ENCODE peak calls at places on chromosomes 13 and 19, in nine cellular contexts. V is AG04450, N is osteoblast, K is fibroblast of lung, G is vagina, E is transverse colon, W is upper lobe of right lung, I is stomach, U is A549. T is an unnamed sample.

GRCh38 chr13:60043262-60043661 is 120.5 kb downstream of the DIAPH3 start:
- DNase-seq in U (no peak), I (no peak), G (no peak), V (no peak), K (peak), W (no peak), N (no peak), E (no peak), T (no peak)

GRCh38 chr13:43289458-43290255 is 266.3 kb downstream of the DNAJC15 start:
- DNase-seq in E (no peak), W (no peak), K (no peak), V (no peak), G (no peak), U (no peak), N (no peak), I (no peak), T (no peak)

GRCh38 chr19:36028313-36029041 is 4.2 kb downstream of the CLIP3 start:
- DNase-seq in W (no peak), N (no peak), G (no peak), U (no peak), K (no peak), I (no peak), V (no peak), E (no peak), T (no peak)

GRCh38 chr13:40682449-40683240 is 16.2 kb upstream of the FOXO1 start:
- DNase-seq in W (no peak), E (no peak), K (peak), N (no peak), V (no peak), G (no peak), I (no peak), U (no peak), T (no peak)

GRCh38 chr19:39316627-39317321 is 3.9 kb downstream of the LRFN1 start:
- DNase-seq in G (no peak), V (no peak), W (no peak), I (no peak), U (no peak), K (no peak), E (no peak), N (peak), T (peak)

GRCh38 chr19:27746691-27747380 is 1466.1 kb downstream of the UQCRFS1 start:
- DNase-seq in K (peak), V (no peak), E (peak), G (peak), W (peak), N (peak), I (peak), U (peak), T (peak)

GRCh38 chr13:77595166-77595810 is 59.8 kb downstream of the SCEL start:
- DNase-seq in V (no peak), G (no peak), W (no peak), E (no peak), N (no peak), K (no peak), I (no peak), U (no peak), T (no peak)

GRCh38 chr19:33436360-33437345 is 63.1 kb downstream of the CEBPG start:
- DNase-seq in N (peak), I (no peak), E (no peak), W (peak), K (no peak), V (no peak), U (no peak), G (no peak), T (peak)

GRCh38 chr13:42453091-42453645 is 120.8 kb upstream of the TNFSF11 start:
- DNase-seq in I (no peak), N (no peak), K (no peak), U (no peak), V (no peak), G (no peak), W (no peak), E (no peak), T (no peak)

GRCh38 chr19:2578391-2578826 is 102.5 kb downstream of the GADD45B start:
- DNase-seq in I (peak), N (no peak), W (peak), G (peak), V (no peak), K (peak), U (peak), E (peak), T (peak)

GRCh38 chr13:94395889-94396288 is 83.6 kb downstream of the DCT start:
- DNase-seq in E (no peak), W (no peak), N (no peak), U (no peak), K (no peak), V (no peak), I (no peak), G (no peak), T (no peak)

GRCh38 chr19:41936416-41936850 is 8.2 kb upstream of the ERFL start:
- DNase-seq in N (peak), E (no peak), V (no peak), I (no peak), G (no peak), U (no peak), K (no peak), W (no peak), T (no peak)

GRCh38 chr13:98142427-98143156 is at the start of gene FARP1:
- DNase-seq in V (no peak), K (peak), U (peak), N (peak), G (no peak), I (peak), W (peak), E (peak), T (peak)

GRCh38 chr13:80361883-80362327 is 21.0 kb upstream of the SPRY2 start:
- DNase-seq in I (no peak), G (no peak), U (no peak), E (no peak), N (peak), V (no peak), K (no peak), W (no peak), T (no peak)

GRCh38 chr13:40665754-40666057 is 735 bp downstream of the FOXO1 start:
- DNase-seq in U (peak), E (no peak), I (no peak), K (peak), N (no peak), W (no peak), V (no peak), G (no peak), T (no peak)

GRCh38 chr19:37362733-37363132 is 8.2 kb upstream of the ZNF527 start:
- DNase-seq in E (no peak), N (no peak), I (no peak), U (no peak), G (no peak), K (no peak), V (no peak), W (no peak), T (no peak)

GRCh38 chr13:43831088-43831487 is 44.3 kb upstream of the ENOX1 start:
- DNase-seq in K (peak), U (no peak), G (no peak), N (no peak), I (no peak), E (no peak), W (no peak), V (no peak), T (no peak)

GRCh38 chr19:13875824-13876223 is 1.1 kb upstream of the NANOS3 start:
- DNase-seq in K (no peak), V (no peak), G (no peak), N (peak), U (no peak), I (no peak), W (no peak), E (no peak), T (no peak)

GRCh38 chr13:75400775-75401174 is 81.2 kb downstream of the TBC1D4 start:
- DNase-seq in U (no peak), V (no peak), N (no peak), W (no peak), K (no peak), E (no peak), I (no peak), G (no peak), T (no peak)

GRCh38 chr13:51846756-51847155 is 1.8 kb upstream of the TMEM272 start:
- DNase-seq in E (no peak), W (no peak), I (no peak), U (no peak), K (no peak), V (no peak), G (no peak), N (no peak), T (no peak)

GRCh38 chr19:43759515-43759914 is 4.8 kb upstream of the SMG9 start:
- DNase-seq in N (peak), G (no peak), I (no peak), K (peak), V (no peak), U (peak), W (no peak), E (no peak), T (no peak)

GRCh38 chr19:48868196-48868886 is at the start of gene PLEKHA4:
- DNase-seq in V (no peak), G (no peak), K (peak), W (peak), U (no peak), E (peak), N (peak), I (peak), T (peak)

GRCh38 chr19:19068659-19069509 is 5.1 kb downstream of the SLC25A42 start:
- DNase-seq in G (no peak), V (no peak), U (no peak), I (no peak), K (no peak), N (peak), W (no peak), E (no peak), T (no peak)

GRCh38 chr19:58545286-58546068 is 1.6 kb downstream of the TRIM28 start:
- DNase-seq in E (no peak), G (peak), U (no peak), N (peak), V (no peak), W (no peak), K (no peak), I (no peak), T (peak)

GRCh38 chr19:6723738-6724137 is 3.3 kb upstream of the C3 start:
- DNase-seq in G (no peak), V (no peak), W (no peak), E (no peak), K (no peak), N (peak), U (no peak), I (no peak), T (peak)

GRCh38 chr19:47427241-47428176 is 8.2 kb upstream of the MEIS3 start:
- DNase-seq in I (peak), E (peak), G (no peak), W (peak), N (peak), V (no peak), U (peak), K (peak), T (peak)

GRCh38 chr13:94661396-94661795 is 50.9 kb downstream of the SOX21 start:
- DNase-seq in E (no peak), U (no peak), N (no peak), V (no peak), G (no peak), I (no peak), K (no peak), W (no peak), T (no peak)

GRCh38 chr19:2189880-2190279 is 26.1 kb downstream of the DOT1L start:
- DNase-seq in E (no peak), U (no peak), G (no peak), K (no peak), W (no peak), N (no peak), I (no peak), V (no peak), T (no peak)

GRCh38 chr13:25912961-25913360 is 138.9 kb downstream of the SHISA2 start:
- DNase-seq in V (no peak), U (no peak), W (no peak), K (no peak), G (no peak), N (no peak), E (no peak), I (no peak), T (no peak)

GRCh38 chr19:40641306-40641705 is 40.1 kb downstream of the LTBP4 start:
- DNase-seq in V (no peak), E (no peak), K (peak), N (no peak), G (no peak), W (no peak), I (no peak), U (no peak), T (peak)
- H3K4me3 ChIP-seq in V (no peak), E (no peak), K (no peak), N (no peak), G (no peak), W (no peak), I (no peak), U (no peak), T (no peak)

DNA sequence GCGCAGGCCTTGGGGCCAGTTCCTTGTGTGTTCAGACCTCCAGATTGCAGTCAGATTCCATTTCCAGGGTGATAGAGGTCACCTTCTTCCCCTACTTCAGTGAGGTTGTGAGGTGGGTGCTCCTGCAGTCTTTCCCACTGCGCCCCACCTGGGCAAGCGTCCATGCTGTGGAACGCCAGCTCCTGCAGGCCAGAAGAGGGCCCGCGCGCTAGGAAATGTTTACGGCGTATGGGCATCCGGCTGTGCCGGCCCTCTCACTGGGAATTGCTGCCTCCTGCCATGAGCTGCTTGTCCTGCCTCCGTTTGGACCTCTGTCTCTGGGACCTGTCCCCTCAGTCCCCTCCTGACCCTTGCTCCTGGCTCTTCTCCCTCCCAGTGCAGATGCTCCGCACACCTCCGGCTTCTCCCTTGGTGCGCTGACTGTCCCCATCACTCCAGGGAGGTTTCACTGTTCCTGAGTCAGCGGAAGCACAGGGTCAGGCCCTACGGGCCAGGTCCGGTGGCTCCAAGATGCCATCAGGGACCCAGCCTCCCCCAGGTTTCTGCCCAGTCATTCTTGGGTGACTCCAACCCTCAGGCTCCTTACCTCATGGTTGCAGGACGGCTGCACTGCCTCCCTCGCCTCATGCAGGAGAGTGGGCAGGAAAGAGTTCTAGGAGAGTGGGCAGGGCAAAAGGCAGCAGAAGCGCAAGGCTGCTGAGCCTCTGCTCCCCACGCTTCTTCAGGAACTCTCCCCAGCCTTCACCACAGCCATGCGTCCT is 56.6 kb downstream of the SMARCA4 start:
- DNase-seq in W (no peak), V (no peak), U (no peak), G (no peak), K (no peak), E (no peak), I (no peak), N (peak), T (no peak)
- TF ChIP-seq CTCF in W (no peak), V (no peak), U (no peak), G (no peak), K (no peak), E (no peak), I (no peak), N (no peak), T (no peak)

DNA sequence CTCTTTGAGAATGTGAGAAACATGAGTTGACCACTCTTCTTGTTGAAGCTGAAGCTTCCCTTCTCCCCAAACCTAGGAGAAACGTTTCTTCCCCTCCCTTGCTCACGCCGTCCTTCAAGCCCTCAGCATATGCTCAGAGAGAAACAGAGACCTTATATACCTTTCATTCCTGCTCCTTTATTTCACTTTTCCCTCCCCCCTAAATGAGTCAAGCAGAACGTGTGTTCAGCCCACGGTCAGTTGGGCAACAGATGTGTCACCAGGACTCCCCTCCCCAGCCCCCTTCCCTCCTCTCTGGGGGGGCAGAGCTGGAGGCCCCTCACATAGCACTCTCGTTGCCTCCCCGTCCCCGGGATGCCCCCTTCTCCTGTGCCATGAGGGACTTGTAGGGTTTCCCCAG is 8.6 kb downstream of the OR7C2 start:
- DNase-seq in I (no peak), E (no peak), N (no peak), V (no peak), U (no peak), G (no peak), W (no peak), K (no peak), T (no peak)
- H3K27ac ChIP-seq in I (no peak), E (no peak), N (no peak), V (no peak), U (no peak), G (no peak), W (no peak), K (no peak), T (no peak)

GRCh38 chr19:50204081-50204428 is 633 bp downstream of the MYH14 start:
- DNase-seq in E (no peak), U (no peak), N (peak), V (no peak), G (no peak), I (no peak), K (no peak), W (no peak), T (no peak)
- H3K4me3 ChIP-seq in E (peak), U (peak), N (no peak), V (no peak), G (peak), I (peak), K (no peak), W (peak), T (peak)

DNA sequence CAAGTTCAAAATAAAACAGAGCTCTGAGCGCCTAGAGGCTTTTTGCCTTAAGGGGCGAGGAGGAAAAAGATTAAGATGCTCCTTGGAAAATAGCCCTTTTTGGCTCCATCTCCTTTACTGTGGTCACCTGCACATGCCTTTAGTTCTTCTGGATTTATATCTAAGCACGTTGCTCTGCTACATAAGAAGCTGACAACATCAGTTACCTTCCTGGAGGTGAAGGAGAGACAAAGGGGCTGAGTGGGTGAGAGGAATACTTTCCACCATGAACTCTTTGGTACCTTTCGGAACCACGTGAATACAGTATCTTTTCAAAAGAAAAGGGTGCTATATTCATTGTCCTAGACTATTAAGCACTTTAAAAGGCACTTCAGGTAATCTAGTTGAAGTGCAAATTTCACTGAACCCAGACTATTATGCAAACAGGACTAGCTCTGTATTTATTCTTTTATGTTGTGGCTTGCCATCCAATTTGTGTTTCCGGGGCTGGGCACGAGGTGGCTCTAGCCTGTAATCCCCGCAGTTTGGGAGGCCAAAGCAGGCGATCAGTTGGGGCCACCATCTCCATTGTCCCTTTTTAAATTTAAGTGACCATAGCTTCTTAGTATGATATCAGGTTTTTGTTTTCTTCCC is 201.5 kb downstream of the TM9SF2 start:
- DNase-seq in U (no peak), W (no peak), E (no peak), K (no peak), N (no peak), G (no peak), V (no peak), I (no peak), T (no peak)
- TF ChIP-seq CTCF in U (no peak), W (no peak), E (no peak), K (no peak), N (no peak), G (no peak), V (no peak), I (no peak), T (no peak)

GRCh38 chr13:32153056-32153455 is 121.5 kb downstream of the FRY start:
- DNase-seq in U (no peak), V (peak), G (no peak), E (no peak), I (no peak), K (peak), N (peak), W (no peak), T (no peak)
- H3K27ac ChIP-seq in U (no peak), V (peak), G (no peak), E (no peak), I (no peak), K (no peak), N (peak), W (no peak), T (no peak)

DNA sequence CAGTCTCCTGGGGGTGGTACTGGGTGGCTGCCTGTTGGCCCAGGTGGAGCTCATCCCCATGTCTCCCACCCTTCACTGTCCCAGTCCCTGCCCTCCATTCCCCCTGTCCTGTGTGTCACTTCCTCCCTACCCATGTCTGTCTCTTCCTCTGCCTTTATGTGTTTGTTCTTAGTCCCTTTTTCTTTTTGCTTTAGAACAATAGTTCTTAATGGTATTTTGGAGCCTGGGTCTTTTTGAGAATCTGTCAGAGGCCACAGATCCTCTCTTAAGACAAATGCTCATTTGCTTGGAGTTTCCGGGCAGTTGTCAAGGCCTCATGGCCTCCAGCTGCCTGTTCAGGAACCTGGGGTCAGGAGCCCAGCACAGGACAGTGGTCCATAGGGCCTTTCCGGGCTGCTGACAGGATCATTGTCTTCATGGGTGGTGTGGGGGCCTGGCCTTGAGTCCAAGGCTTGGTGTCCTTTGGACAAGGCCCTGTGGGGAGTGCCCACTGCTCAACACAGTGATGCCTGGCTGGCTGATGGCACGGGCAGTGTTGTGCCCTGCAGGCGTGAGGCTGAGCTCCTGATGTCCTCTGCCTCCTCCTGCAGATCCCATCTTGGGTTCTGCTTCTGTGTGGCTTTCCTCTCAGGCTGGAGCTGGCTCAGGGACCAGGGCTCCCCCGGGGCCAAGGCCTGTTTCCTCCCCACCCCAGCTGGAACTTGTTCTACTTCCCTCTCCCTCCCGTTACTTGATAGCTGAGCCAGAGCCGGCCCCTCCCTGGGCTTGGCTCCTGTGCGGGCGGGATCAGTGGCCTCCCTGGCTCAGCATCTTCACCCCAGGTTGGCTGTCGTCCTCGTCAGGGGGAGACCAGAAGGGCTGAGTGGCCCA is 3.5 kb downstream of the EGLN2 start:
- DNase-seq in G (no peak), W (peak), K (no peak), N (peak), E (peak), I (peak), V (no peak), U (no peak), T (no peak)
- H3K4me3 ChIP-seq in G (peak), W (peak), K (peak), N (peak), E (peak), I (no peak), V (peak), U (no peak), T (peak)

GRCh38 chr19:31232220-31232619 is 117.0 kb downstream of the TSHZ3 start:
- DNase-seq in K (peak), U (no peak), I (no peak), G (no peak), W (no peak), V (peak), E (no peak), N (no peak), T (no peak)
- TF ChIP-seq CTCF in K (no peak), U (no peak), I (no peak), G (no peak), W (no peak), V (peak), E (no peak), N (no peak), T (no peak)

T was measured in kidney.